ENCODE peak calls at places on chromosomes 3 and 15, in ten cellular contexts. X is GM23248; E is upper lobe of right lung; O is GM13976; P is fibroblast of lung; C is CD4-positive, CD25-positive, alpha-beta regulatory T cell; T is GF-D8; Y is HTR-8/SVneo; B is choroid plexus epithelial cell; L is activated T-helper 1 cell treated with Interleukin-2 at 50 U/mL for 16 hours. J is an unnamed sample.

GRCh38 chr3:77065750-77066149 is 25.9 kb downstream of the ROBO2 start:
- DNase-seq in B (no peak), L (no peak), Y (no peak), X (no peak), T (no peak), O (no peak), P (no peak), C (no peak), E (no peak), J (no peak)

GRCh38 chr3:27675287-27675686 is 46.8 kb downstream of the EOMES start:
- DNase-seq in X (peak), E (no peak), B (peak), T (no peak), Y (no peak), L (no peak), P (peak), O (no peak), C (no peak), J (peak)

GRCh38 chr15:56795400-56795983 is 62.2 kb upstream of the ZNF280D start:
- DNase-seq in X (no peak), E (no peak), O (no peak), P (no peak), L (no peak), C (no peak), B (no peak), T (no peak), Y (no peak), J (no peak)

GRCh38 chr3:71160800-71161546 is 422.6 kb downstream of the FOXP1 start:
- DNase-seq in Y (no peak), O (no peak), B (peak), E (no peak), X (no peak), P (peak), L (no peak), T (no peak), C (no peak), J (no peak)

GRCh38 chr3:151412989-151413388 is 28.4 kb upstream of the P2RY12 start:
- DNase-seq in O (no peak), E (no peak), C (no peak), L (no peak), T (no peak), P (no peak), B (no peak), Y (no peak), X (no peak), J (no peak)

GRCh38 chr15:40793216-40793989 is 13.5 kb upstream of the ZFYVE19 start:
- DNase-seq in L (no peak), T (no peak), P (peak), X (peak), E (no peak), B (peak), Y (no peak), O (no peak), C (no peak), J (peak)

GRCh38 chr3:53998980-53999379 is 107.3 kb upstream of the SELENOK start:
- DNase-seq in L (no peak), Y (no peak), X (no peak), B (no peak), P (no peak), C (no peak), E (no peak), O (no peak), T (no peak), J (no peak)

GRCh38 chr3:55750525-55750924 is 263.4 kb upstream of the WNT5A start:
- DNase-seq in E (peak), Y (peak), O (no peak), T (no peak), P (peak), C (no peak), B (peak), L (no peak), X (peak), J (no peak)

GRCh38 chr3:67947808-67948508 is 293.5 kb upstream of the SUCLG2 start:
- DNase-seq in Y (no peak), L (peak), E (no peak), C (peak), B (peak), P (no peak), T (no peak), O (no peak), X (no peak), J (no peak)

GRCh38 chr3:127457094-127457475 is 133.4 kb downstream of the TPRA1 start:
- DNase-seq in O (no peak), C (no peak), X (peak), B (peak), P (peak), Y (peak), T (no peak), L (no peak), E (peak), J (peak)

GRCh38 chr15:59138243-59138642 is 33.3 kb downstream of the CCNB2 start:
- DNase-seq in X (peak), C (peak), P (peak), L (peak), E (peak), Y (peak), B (peak), O (peak), T (no peak), J (peak)

GRCh38 chr3:183502782-183503181 is 52.7 kb downstream of the KLHL6 start:
- DNase-seq in T (no peak), B (peak), L (no peak), O (no peak), X (peak), P (peak), C (no peak), E (no peak), Y (no peak), J (peak)

GRCh38 chr15:92077353-92078080 is 224.0 kb downstream of the SLCO3A1 start:
- DNase-seq in B (peak), L (peak), T (peak), O (peak), Y (peak), E (peak), X (peak), P (peak), C (peak), J (peak)